ENCODE peak calls at places on chromosomes 12 and 14, in five cellular contexts. One of them, this sample, is unnamed.

GRCh38 chr14:55332654-55333570 is 61.7 kb downstream of the FBXO34 start:
- DNase-seq in GM13977: no peak
- DNase-seq in HCT116: no peak
- DNase-seq in tibial artery: no peak
- DNase-seq in fibroblast of pulmonary artery: no peak
- DNase-seq in this sample: no peak

GRCh38 chr14:100878271-100879146 is 25.0 kb downstream of the RTL1 start:
- DNase-seq in GM13977: no peak
- DNase-seq in fibroblast of pulmonary artery: no peak
- DNase-seq in tibial artery: no peak
- DNase-seq in HCT116: no peak
- DNase-seq in this sample: no peak

GRCh38 chr12:4269279-4269991 is 4.1 kb upstream of the CCND2 start:
- DNase-seq in fibroblast of pulmonary artery: peak
- DNase-seq in tibial artery: peak
- DNase-seq in HCT116: no peak
- DNase-seq in GM13977: peak
- DNase-seq in this sample: no peak

GRCh38 chr12:109920266-109920780 is 20.2 kb downstream of the TCHP start:
- DNase-seq in fibroblast of pulmonary artery: no peak
- DNase-seq in GM13977: no peak
- DNase-seq in tibial artery: no peak
- DNase-seq in HCT116: no peak
- DNase-seq in this sample: no peak

GRCh38 chr12:108802666-108803036 is 54.7 kb downstream of the SSH1 start:
- DNase-seq in GM13977: no peak
- DNase-seq in fibroblast of pulmonary artery: no peak
- DNase-seq in tibial artery: no peak
- DNase-seq in HCT116: no peak
- DNase-seq in this sample: no peak

GRCh38 chr14:105491366-105492006 is 440 bp downstream of the TEDC1 start:
- DNase-seq in GM13977: peak
- DNase-seq in fibroblast of pulmonary artery: peak
- DNase-seq in HCT116: peak
- DNase-seq in tibial artery: peak
- DNase-seq in this sample: peak

GRCh38 chr14:55129428-55130193 is 559 bp downstream of the LGALS3 start:
- DNase-seq in fibroblast of pulmonary artery: peak
- DNase-seq in HCT116: no peak
- DNase-seq in GM13977: peak
- DNase-seq in tibial artery: peak
- DNase-seq in this sample: no peak

GRCh38 chr12:86264451-86265328 is 8.5 kb upstream of the MGAT4C start:
- DNase-seq in GM13977: no peak
- DNase-seq in fibroblast of pulmonary artery: no peak
- DNase-seq in tibial artery: no peak
- DNase-seq in HCT116: no peak
- DNase-seq in this sample: peak

GRCh38 chr14:35068238-35069012 is 22.4 kb downstream of the FAM177A1 start:
- DNase-seq in fibroblast of pulmonary artery: peak
- DNase-seq in HCT116: no peak
- DNase-seq in tibial artery: no peak
- DNase-seq in GM13977: no peak
- DNase-seq in this sample: no peak

GRCh38 chr12:9919443-9919842 is 12.7 kb downstream of the CLEC2A start:
- DNase-seq in HCT116: no peak
- DNase-seq in fibroblast of pulmonary artery: no peak
- DNase-seq in tibial artery: no peak
- DNase-seq in GM13977: no peak
- DNase-seq in this sample: no peak

GRCh38 chr14:52951730-52952481 is 1.1 kb upstream of the FERMT2 start:
- DNase-seq in fibroblast of pulmonary artery: peak
- DNase-seq in tibial artery: peak
- DNase-seq in HCT116: peak
- DNase-seq in GM13977: peak
- DNase-seq in this sample: peak

GRCh38 chr14:57737598-57737997 is 128.3 kb downstream of the SLC35F4 start:
- DNase-seq in fibroblast of pulmonary artery: no peak
- DNase-seq in HCT116: no peak
- DNase-seq in GM13977: no peak
- DNase-seq in tibial artery: no peak
- DNase-seq in this sample: no peak

GRCh38 chr12:71139153-71139735 is 18.6 kb downstream of the TSPAN8 start:
- DNase-seq in GM13977: no peak
- DNase-seq in tibial artery: no peak
- DNase-seq in fibroblast of pulmonary artery: no peak
- DNase-seq in HCT116: no peak
- DNase-seq in this sample: no peak

GRCh38 chr14:89351364-89351957 is 65.6 kb downstream of the FOXN3 start:
- DNase-seq in HCT116: no peak
- DNase-seq in fibroblast of pulmonary artery: peak
- DNase-seq in GM13977: peak
- DNase-seq in tibial artery: no peak
- DNase-seq in this sample: peak

GRCh38 chr12:85835810-85836715 is at the start of gene RASSF9:
- DNase-seq in fibroblast of pulmonary artery: peak
- DNase-seq in GM13977: no peak
- DNase-seq in tibial artery: peak
- DNase-seq in HCT116: no peak
- DNase-seq in this sample: peak

GRCh38 chr12:55739025-55739378 is 3.9 kb upstream of the GDF11 start:
- DNase-seq in HCT116: no peak
- DNase-seq in tibial artery: no peak
- DNase-seq in GM13977: no peak
- DNase-seq in fibroblast of pulmonary artery: no peak
- DNase-seq in this sample: no peak

GRCh38 chr12:55736780-55737580 is 5.9 kb upstream of the GDF11 start:
- DNase-seq in HCT116: peak
- DNase-seq in GM13977: peak
- DNase-seq in fibroblast of pulmonary artery: peak
- DNase-seq in tibial artery: peak
- DNase-seq in this sample: no peak

GRCh38 chr12:55736076-55736475 is 6.8 kb upstream of the GDF11 start:
- DNase-seq in HCT116: no peak
- DNase-seq in GM13977: no peak
- DNase-seq in tibial artery: no peak
- DNase-seq in fibroblast of pulmonary artery: no peak
- DNase-seq in this sample: no peak

GRCh38 chr12:55738113-55739024 is 4.6 kb upstream of the GDF11 start:
- DNase-seq in tibial artery: peak
- DNase-seq in fibroblast of pulmonary artery: peak
- DNase-seq in HCT116: peak
- DNase-seq in GM13977: peak
- DNase-seq in this sample: no peak

GRCh38 chr12:55737581-55738112 is 5.3 kb upstream of the GDF11 start:
- DNase-seq in GM13977: no peak
- DNase-seq in HCT116: no peak
- DNase-seq in tibial artery: no peak
- DNase-seq in fibroblast of pulmonary artery: no peak
- DNase-seq in this sample: no peak
- TF ChIP-seq CTCF in GM13977: no peak
- TF ChIP-seq CTCF in HCT116: no peak
- TF ChIP-seq CTCF in tibial artery: no peak
- TF ChIP-seq CTCF in fibroblast of pulmonary artery: no peak
- TF ChIP-seq CTCF in this sample: no peak

DNA sequence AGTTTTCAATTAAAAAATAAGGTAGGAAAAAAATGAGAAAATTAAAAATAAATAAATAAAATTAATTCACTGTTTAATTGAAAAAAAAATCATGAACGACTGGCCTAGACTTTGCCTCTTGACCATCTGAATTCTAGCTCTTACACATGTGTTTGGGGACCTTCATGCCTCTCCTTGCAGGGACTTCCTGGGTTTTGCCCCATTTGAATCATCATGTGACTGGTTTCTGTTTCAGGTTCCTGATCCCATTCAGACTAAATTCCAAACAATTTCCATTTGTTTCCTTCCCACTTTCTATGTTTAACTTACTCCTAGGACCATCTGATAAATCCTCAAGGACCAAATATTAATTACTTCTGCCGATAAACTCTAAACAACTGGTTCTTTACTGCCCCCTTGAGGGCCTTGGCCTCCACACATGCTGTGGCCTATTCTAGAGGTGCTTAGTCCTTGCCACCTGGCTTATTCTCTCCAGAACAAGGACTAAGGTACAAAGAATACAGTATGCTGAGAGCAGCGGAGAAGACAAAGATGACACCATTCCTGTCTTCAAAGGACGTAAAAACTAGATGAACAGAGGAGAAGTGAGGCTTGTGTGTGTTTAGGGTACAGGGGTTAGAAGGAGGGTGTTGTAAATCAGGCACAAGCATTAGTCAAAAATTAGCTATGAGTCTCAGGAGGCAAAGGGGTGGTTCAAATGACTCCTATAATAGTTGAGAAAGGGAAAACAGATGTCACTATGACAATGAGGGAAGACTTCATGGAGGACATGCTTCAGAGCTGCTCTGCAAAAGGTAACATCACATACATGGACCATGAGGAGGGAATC is 125.8 kb upstream of the AVPR1A start:
- DNase-seq in fibroblast of pulmonary artery: peak
- DNase-seq in tibial artery: no peak
- DNase-seq in HCT116: peak
- DNase-seq in GM13977: no peak
- DNase-seq in this sample: peak
- TF ChIP-seq CTCF in fibroblast of pulmonary artery: peak
- TF ChIP-seq CTCF in tibial artery: peak
- TF ChIP-seq CTCF in HCT116: peak
- TF ChIP-seq CTCF in GM13977: peak
- TF ChIP-seq CTCF in this sample: peak

DNA sequence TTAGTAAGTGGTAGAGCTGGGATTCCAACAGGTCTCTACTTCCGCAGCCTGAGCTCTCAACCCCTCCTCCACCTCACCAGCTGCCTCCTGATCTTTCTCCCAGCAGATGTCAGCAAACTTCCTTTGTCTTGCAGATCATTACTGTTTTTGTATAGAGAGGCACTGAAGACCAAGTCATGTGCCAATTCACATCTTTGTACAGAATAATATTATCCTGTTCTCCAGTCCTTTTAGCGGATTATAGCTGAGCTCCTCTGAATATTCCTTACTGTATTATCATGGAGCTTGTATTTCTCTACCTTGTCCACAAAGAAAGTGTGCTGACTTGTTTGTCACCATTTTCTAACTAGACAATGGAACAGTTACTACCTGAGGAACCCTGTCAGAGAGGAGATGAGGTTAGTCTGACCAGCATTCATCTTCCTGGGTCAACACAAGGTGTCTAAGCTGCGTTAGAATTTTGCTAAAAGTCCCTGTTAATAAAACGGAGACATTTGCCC is 142.3 kb upstream of the ARHGAP5 start:
- DNase-seq in fibroblast of pulmonary artery: peak
- DNase-seq in tibial artery: no peak
- DNase-seq in HCT116: peak
- DNase-seq in GM13977: no peak
- DNase-seq in this sample: no peak
- TF ChIP-seq CTCF in fibroblast of pulmonary artery: peak
- TF ChIP-seq CTCF in tibial artery: no peak
- TF ChIP-seq CTCF in HCT116: peak
- TF ChIP-seq CTCF in GM13977: peak
- TF ChIP-seq CTCF in this sample: peak

DNA sequence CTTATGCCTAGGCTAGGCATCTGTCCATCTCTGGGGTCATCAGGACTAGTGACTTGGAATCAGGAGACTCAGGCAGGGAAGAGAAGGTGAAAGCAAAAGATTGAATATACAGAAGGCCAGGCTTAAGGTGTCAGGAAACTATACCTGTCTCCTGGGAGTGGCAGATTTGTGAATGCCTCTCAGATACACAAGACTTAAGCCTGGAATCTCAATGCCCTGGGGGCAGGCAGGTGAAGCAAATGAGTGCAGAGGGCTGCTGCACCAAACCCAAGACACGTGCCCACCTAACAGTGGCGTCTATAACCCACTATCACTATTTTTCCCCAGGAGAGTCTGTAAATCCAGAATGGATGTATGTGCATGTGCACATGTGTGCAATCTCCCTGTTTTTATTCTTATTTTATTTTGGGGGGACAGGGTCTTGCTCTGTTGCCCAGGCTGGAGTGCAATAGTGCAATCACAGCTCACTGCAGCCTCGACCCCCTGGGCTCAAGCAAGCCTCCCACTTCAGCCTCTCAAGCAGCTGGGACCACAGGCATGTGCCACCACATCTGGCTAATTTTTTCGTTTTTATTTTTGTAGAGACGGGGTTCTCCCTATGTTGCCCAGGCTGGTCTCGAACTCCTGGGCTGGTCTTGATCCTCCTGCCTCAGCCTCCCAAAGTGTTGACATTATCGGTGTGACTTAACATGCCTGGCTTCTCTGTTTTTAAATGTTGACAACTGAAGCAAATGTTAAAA is 31.9 kb upstream of the FOS start:
- DNase-seq in tibial artery: no peak
- DNase-seq in GM13977: no peak
- DNase-seq in HCT116: no peak
- DNase-seq in fibroblast of pulmonary artery: no peak
- DNase-seq in this sample: no peak
- TF ChIP-seq CTCF in tibial artery: no peak
- TF ChIP-seq CTCF in GM13977: no peak
- TF ChIP-seq CTCF in HCT116: no peak
- TF ChIP-seq CTCF in fibroblast of pulmonary artery: no peak
- TF ChIP-seq CTCF in this sample: no peak

This sample was measured in LNCaP clone FGC.